ENCODE peak calls at places on chromosomes 5 and 9, in five cellular contexts. Z is H1, D is HepG2, A is HCT116, P is K562. U is an unnamed sample.

GRCh38 chr5:172141949-172142319 is 46.1 kb downstream of the STK10 start:
- DNase-seq in Z (no peak), D (no peak), A (no peak), P (no peak), U (no peak)

GRCh38 chr5:68252678-68253520 is 37.3 kb downstream of the PIK3R1 start:
- DNase-seq in Z (peak), D (peak), A (peak), P (peak), U (peak)

GRCh38 chr9:131036529-131037335 is 27.8 kb downstream of the LAMC3 start:
- DNase-seq in Z (no peak), D (no peak), A (no peak), P (peak), U (no peak)

GRCh38 chr9:35695801-35696420 is 6.2 kb upstream of the TPM2 start:
- DNase-seq in Z (no peak), D (no peak), A (no peak), P (no peak), U (no peak)

GRCh38 chr5:91288517-91288916 is 94.6 kb downstream of the ARRDC3 start:
- DNase-seq in Z (no peak), D (no peak), A (no peak), P (no peak), U (no peak)

GRCh38 chr9:123380852-123381705 is 25.1 kb downstream of the CRB2 start:
- DNase-seq in Z (no peak), D (no peak), A (no peak), P (no peak), U (no peak)

GRCh38 chr9:21770877-21771560 is 31.4 kb upstream of the MTAP start:
- DNase-seq in Z (no peak), D (no peak), A (peak), P (no peak), U (no peak)

GRCh38 chr9:14433841-14434511 is 120.0 kb upstream of the NFIB start:
- DNase-seq in Z (no peak), D (peak), A (peak), P (peak), U (no peak)

GRCh38 chr9:84397822-84398221 is 57.3 kb upstream of the SLC28A3 start:
- DNase-seq in Z (no peak), D (no peak), A (no peak), P (no peak), U (no peak)

GRCh38 chr5:43121565-43122484 is 1.1 kb downstream of the ZNF131 start:
- DNase-seq in Z (peak), D (peak), A (no peak), P (peak), U (no peak)
- H3K9ac ChIP-seq in Z (peak), D (peak), A (peak), P (peak), U (peak)

GRCh38 chr5:136042156-136042555 is 13.4 kb downstream of the TGFBI start:
- DNase-seq in Z (no peak), D (no peak), A (no peak), P (no peak), U (no peak)

GRCh38 chr5:136042665-136043121 is 13.9 kb downstream of the TGFBI start:
- DNase-seq in Z (no peak), D (peak), A (no peak), P (no peak), U (no peak)

GRCh38 chr5:136043551-136043950 is 14.8 kb downstream of the TGFBI start:
- DNase-seq in Z (no peak), D (no peak), A (no peak), P (no peak), U (no peak)

GRCh38 chr5:136046231-136046630 is 17.4 kb downstream of the TGFBI start:
- DNase-seq in Z (no peak), D (no peak), A (no peak), P (no peak), U (no peak)

DNA sequence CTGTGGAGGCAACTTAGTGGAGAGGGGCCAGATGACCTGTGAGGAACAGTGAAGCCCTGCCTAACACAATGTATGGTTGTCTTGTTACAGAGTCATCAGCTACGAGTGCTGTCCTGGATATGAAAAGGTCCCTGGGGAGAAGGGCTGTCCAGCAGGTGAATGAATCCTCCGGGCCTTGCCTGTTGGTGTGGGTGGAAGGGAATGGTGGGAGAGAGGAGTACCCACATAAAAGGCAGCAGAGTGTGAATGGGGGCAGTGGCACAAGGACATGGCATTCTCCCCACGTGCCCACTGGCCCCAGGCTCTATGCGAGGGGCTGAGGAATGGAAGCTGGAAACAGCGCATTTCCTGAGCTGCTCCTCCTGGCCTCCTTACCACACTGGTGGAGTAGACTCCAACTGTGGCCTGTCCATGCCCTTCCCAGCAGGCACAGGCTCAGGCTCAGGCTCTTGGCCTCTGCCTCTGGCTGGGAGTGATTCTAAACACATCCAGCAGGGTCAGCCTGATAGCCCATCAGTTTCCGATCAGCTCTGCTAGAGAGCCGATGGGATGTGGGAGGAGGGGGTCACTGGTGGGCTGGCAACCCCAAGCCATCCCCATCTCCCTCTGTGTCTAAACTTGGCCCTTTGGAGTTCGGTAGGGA is 15.3 kb downstream of the TGFBI start:
- DNase-seq in Z (no peak), D (no peak), A (no peak), P (no peak), U (no peak)
- TF ChIP-seq YY1 in Z (no peak), D (no peak), A (no peak), P (no peak), U (no peak)

GRCh38 chr9:136241540-136241939 is 4.1 kb downstream of the QSOX2 start:
- DNase-seq in Z (no peak), D (no peak), A (no peak), P (peak), U (no peak)
- H3K9ac ChIP-seq in Z (no peak), D (no peak), A (no peak), P (no peak), U (no peak)

DNA sequence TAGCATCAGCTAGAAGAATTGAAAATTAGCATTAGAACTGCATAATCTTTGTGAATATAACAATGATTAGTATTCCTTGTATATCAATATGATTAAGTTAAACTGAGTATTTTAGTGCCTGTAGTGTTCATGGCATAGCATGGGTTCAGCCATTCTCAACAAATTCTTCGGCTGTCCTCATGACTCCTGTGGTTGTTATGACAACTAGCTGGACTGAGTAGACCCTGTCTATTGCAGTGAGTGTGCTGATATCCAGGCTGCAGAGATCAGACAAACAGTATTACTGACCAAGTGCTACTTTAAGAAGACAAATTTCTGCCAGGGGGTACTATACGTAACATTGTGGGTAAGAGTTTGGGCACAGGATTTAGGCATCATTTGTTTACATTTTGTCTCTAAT is 125.9 kb downstream of the NUDT12 start:
- DNase-seq in Z (no peak), D (no peak), A (no peak), P (no peak), U (no peak)
- TF ChIP-seq YY1 in Z (no peak), D (no peak), A (no peak), P (no peak), U (no peak)

GRCh38 chr5:94024101-94024500 is 282.7 kb upstream of the POU5F2 start:
- DNase-seq in Z (no peak), D (no peak), A (no peak), P (no peak), U (no peak)

GRCh38 chr5:94025788-94026473 is 284.5 kb upstream of the POU5F2 start:
- DNase-seq in Z (no peak), D (peak), A (no peak), P (no peak), U (no peak)

GRCh38 chr5:94017579-94017978 is 276.2 kb upstream of the POU5F2 start:
- DNase-seq in Z (no peak), D (no peak), A (no peak), P (no peak), U (no peak)

GRCh38 chr5:94024625-94025024 is 283.2 kb upstream of the POU5F2 start:
- DNase-seq in Z (no peak), D (no peak), A (no peak), P (no peak), U (no peak)

DNA sequence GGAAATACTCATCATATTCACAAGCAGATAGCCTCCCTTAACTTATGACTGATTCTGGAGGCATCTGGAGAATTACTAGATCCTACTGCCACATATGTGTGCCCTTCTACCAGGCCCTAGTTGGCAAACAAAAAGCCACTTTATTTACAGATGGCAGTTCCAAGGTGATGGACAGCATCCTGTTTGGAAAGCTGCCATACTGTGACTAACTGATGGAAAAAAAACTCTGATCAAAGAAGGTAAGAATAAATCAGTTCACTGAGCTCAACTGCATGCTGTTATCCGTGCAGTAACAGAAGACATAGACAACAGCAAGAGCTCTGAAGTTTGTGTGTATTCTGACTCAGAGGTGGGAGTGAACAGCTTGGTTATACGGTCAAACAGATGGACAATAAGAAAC is 279.8 kb upstream of the POU5F2 start:
- DNase-seq in Z (no peak), D (peak), A (peak), P (no peak), U (no peak)
- H3K9ac ChIP-seq in Z (no peak), D (no peak), A (no peak), P (no peak), U (no peak)

GRCh38 chr9:19102181-19102630 is 498 bp downstream of the HAUS6 start:
- DNase-seq in Z (peak), D (peak), A (no peak), P (peak), U (no peak)
- TF ChIP-seq YY1 in Z (no peak), D (no peak), A (no peak), P (no peak), U (no peak)

DNA sequence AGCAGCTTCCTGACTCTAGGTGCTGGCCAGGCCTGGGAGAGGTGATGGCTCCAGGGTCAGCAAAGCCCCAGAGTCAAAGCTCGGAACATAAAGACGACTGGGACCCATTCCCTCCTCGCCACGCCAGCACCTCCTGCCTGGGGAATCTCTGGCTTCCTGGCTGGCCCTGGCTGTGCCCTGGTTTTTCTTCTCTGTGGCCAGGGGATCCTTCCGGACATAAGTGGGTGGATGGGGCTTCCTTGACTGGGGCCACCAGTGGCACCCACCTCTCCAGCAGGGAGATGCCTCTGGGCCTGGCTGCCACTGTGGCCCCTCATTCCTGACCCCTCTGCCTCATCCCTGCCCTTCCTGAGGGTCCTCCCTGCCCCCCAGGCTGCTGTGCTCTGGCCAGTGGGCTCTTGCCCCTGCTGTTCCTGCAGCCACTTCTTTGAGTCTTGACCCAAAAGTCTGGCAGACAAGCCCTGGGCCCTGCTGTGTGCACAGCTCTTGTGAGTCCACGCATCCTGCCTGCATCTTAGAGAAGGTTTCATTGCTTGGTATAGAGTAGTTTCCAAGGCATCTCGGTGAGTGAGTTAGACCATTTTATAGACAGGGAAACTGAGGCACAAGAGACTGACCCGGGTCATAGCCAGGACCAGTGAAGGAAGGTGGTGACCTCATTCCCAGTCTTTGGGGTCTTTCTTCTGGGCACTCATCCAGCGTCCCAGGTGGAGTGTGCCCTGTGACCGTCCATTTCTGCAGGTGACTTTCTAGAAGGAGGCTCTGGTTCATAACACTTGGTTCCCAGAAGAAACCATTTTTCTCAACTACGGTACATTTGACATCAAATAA is 17.3 kb upstream of the LPCAT1 start:
- DNase-seq in Z (peak), D (no peak), A (no peak), P (no peak), U (no peak)
- H3K9ac ChIP-seq in Z (no peak), D (no peak), A (no peak), P (no peak), U (no peak)